ENCODE peak calls at places on chromosomes 11 and 22, in six cellular contexts. W is transverse colon, L is stomach, G is sigmoid colon, Q is GM12892, X is prostate gland. R is an unnamed sample.

GRCh38 chr11:14861680-14862079 is 30.4 kb downstream of the CYP2R1 start:
- DNase-seq in W (peak), L (peak), G (no peak), Q (no peak), X (no peak), R (no peak)

GRCh38 chr11:64146036-64146943 is 19.6 kb downstream of the MACROD1 start:
- DNase-seq in W (peak), L (peak), G (no peak), Q (peak), X (no peak), R (peak)

GRCh38 chr11:118882489-118882888 is 1.2 kb upstream of the CXCR5 start:
- DNase-seq in W (no peak), L (no peak), G (no peak), Q (no peak), X (no peak), R (no peak)

GRCh38 chr11:19988598-19988997 is 171.7 kb downstream of the DBX1 start:
- DNase-seq in W (peak), L (no peak), G (peak), Q (no peak), X (peak), R (no peak)

GRCh38 chr22:26949193-26949592 is 291.8 kb downstream of the MIAT start:
- DNase-seq in W (no peak), L (no peak), G (no peak), Q (no peak), X (no peak), R (no peak)

GRCh38 chr11:93728792-93729128 is 12.5 kb downstream of the TAF1D start:
- DNase-seq in W (no peak), L (no peak), G (no peak), Q (no peak), X (no peak), R (no peak)

GRCh38 chr22:20239063-20239950 is 28.8 kb downstream of the RTN4R start:
- DNase-seq in W (peak), L (no peak), G (no peak), Q (no peak), X (no peak), R (no peak)

GRCh38 chr11:130527648-130528300 is 79.3 kb downstream of the ADAMTS15 start:
- DNase-seq in W (no peak), L (no peak), G (no peak), Q (no peak), X (no peak), R (no peak)

GRCh38 chr11:17807034-17807433 is 72.5 kb downstream of the KCNC1 start:
- DNase-seq in W (no peak), L (no peak), G (no peak), Q (no peak), X (no peak), R (no peak)

GRCh38 chr11:36164522-36165250 is 124.5 kb downstream of the COMMD9 start:
- DNase-seq in W (no peak), L (no peak), G (no peak), Q (no peak), X (peak), R (no peak)

GRCh38 chr11:23310276-23310675 is 450.0 kb upstream of the CCDC179 start:
- DNase-seq in W (no peak), L (no peak), G (no peak), Q (no peak), X (no peak), R (no peak)

GRCh38 chr11:14789879-14790484 is 102.0 kb downstream of the CYP2R1 start:
- DNase-seq in W (no peak), L (no peak), G (no peak), Q (no peak), X (no peak), R (no peak)

GRCh38 chr11:118663381-118663780 is 16.1 kb downstream of the TREH start:
- DNase-seq in W (no peak), L (no peak), G (no peak), Q (no peak), X (no peak), R (peak)

GRCh38 chr22:33544707-33545106 is 375.6 kb downstream of the LARGE1 start:
- DNase-seq in W (no peak), L (no peak), G (no peak), Q (no peak), X (no peak), R (no peak)

GRCh38 chr22:19058713-19059451 is 63.3 kb downstream of the DGCR2 start:
- DNase-seq in W (no peak), L (peak), G (peak), Q (no peak), X (no peak), R (peak)

GRCh38 chr11:63532799-63533475 is 3.7 kb upstream of the PLAAT4 start:
- DNase-seq in W (no peak), L (no peak), G (no peak), Q (no peak), X (no peak), R (no peak)

GRCh38 chr11:126102436-126102894 is 39.8 kb upstream of the CDON start:
- DNase-seq in W (peak), L (peak), G (no peak), Q (no peak), X (peak), R (no peak)

GRCh38 chr11:36389811-36390210 is 93.7 kb downstream of the PRR5L start:
- DNase-seq in W (no peak), L (no peak), G (no peak), Q (no peak), X (no peak), R (no peak)

GRCh38 chr22:25824828-25825474 is 83.0 kb downstream of the MYO18B start:
- DNase-seq in W (no peak), L (no peak), G (no peak), Q (no peak), X (no peak), R (no peak)

GRCh38 chr11:28739489-28740280 is 631.5 kb downstream of the METTL15 start:
- DNase-seq in W (no peak), L (no peak), G (no peak), Q (no peak), X (no peak), R (no peak)

GRCh38 chr11:109073032-109073822 is 348.8 kb upstream of the C11orf87 start:
- DNase-seq in W (no peak), L (no peak), G (no peak), Q (no peak), X (no peak), R (no peak)

GRCh38 chr11:78228467-78228866 is 39.7 kb downstream of the USP35 start:
- DNase-seq in W (peak), L (no peak), G (no peak), Q (peak), X (no peak), R (no peak)

GRCh38 chr11:1395773-1396374 is 6.1 kb downstream of the BRSK2 start:
- DNase-seq in W (no peak), L (no peak), G (no peak), Q (no peak), X (no peak), R (no peak)

GRCh38 chr22:39097098-39098020 is at the start of gene APOBEC3H:
- DNase-seq in W (peak), L (no peak), G (peak), Q (no peak), X (peak), R (peak)

GRCh38 chr11:62811659-62812058 is 6.4 kb upstream of the NXF1 start:
- DNase-seq in W (no peak), L (no peak), G (no peak), Q (no peak), X (no peak), R (no peak)

GRCh38 chr11:112511906-112512305 is 251.2 kb upstream of the PLET1 start:
- DNase-seq in W (no peak), L (no peak), G (no peak), Q (no peak), X (no peak), R (no peak)

GRCh38 chr11:3073029-3073435 is 15.8 kb upstream of the CARS1 start:
- DNase-seq in W (no peak), L (no peak), G (no peak), Q (no peak), X (no peak), R (peak)

GRCh38 chr11:72225411-72225951 is 914 bp downstream of the INPPL1 start:
- DNase-seq in W (no peak), L (no peak), G (peak), Q (no peak), X (no peak), R (no peak)

GRCh38 chr11:33545941-33546340 is 154.7 kb downstream of the C11orf91 start:
- DNase-seq in W (no peak), L (no peak), G (no peak), Q (no peak), X (no peak), R (no peak)

GRCh38 chr11:114366331-114367243 is 33.7 kb downstream of the C11orf71 start:
- DNase-seq in W (no peak), L (no peak), G (no peak), Q (no peak), X (no peak), R (no peak)

GRCh38 chr11:69375316-69376154 is 81.6 kb downstream of the MYEOV start:
- DNase-seq in W (peak), L (peak), G (peak), Q (no peak), X (no peak), R (peak)

GRCh38 chr11:131724436-131724995 is 354.1 kb downstream of the NTM start:
- DNase-seq in W (no peak), L (no peak), G (no peak), Q (no peak), X (no peak), R (no peak)

GRCh38 chr11:68020575-68020974 is 9.9 kb upstream of the NDUFS8 start:
- DNase-seq in W (no peak), L (peak), G (no peak), Q (no peak), X (no peak), R (peak)

GRCh38 chr11:92376146-92376599 is 151.6 kb downstream of the FAT3 start:
- DNase-seq in W (no peak), L (no peak), G (no peak), Q (no peak), X (no peak), R (no peak)

GRCh38 chr11:8035225-8035846 is 45.7 kb upstream of the TUB start:
- DNase-seq in W (no peak), L (no peak), G (no peak), Q (no peak), X (no peak), R (no peak)

GRCh38 chr22:18091916-18092526 is 14.2 kb downstream of the PEX26 start:
- DNase-seq in W (peak), L (peak), G (peak), Q (no peak), X (peak), R (peak)

GRCh38 chr22:46824348-46824909 is 62.0 kb downstream of the TBC1D22A start:
- DNase-seq in W (no peak), L (no peak), G (no peak), Q (no peak), X (no peak), R (no peak)

GRCh38 chr11:62105611-62106245 is 18.1 kb upstream of the INCENP start:
- DNase-seq in W (no peak), L (no peak), G (no peak), Q (no peak), X (no peak), R (no peak)

GRCh38 chr11:119906376-119906775 is 177.4 kb upstream of the NECTIN1 start:
- DNase-seq in W (no peak), L (no peak), G (no peak), Q (no peak), X (no peak), R (no peak)

DNA sequence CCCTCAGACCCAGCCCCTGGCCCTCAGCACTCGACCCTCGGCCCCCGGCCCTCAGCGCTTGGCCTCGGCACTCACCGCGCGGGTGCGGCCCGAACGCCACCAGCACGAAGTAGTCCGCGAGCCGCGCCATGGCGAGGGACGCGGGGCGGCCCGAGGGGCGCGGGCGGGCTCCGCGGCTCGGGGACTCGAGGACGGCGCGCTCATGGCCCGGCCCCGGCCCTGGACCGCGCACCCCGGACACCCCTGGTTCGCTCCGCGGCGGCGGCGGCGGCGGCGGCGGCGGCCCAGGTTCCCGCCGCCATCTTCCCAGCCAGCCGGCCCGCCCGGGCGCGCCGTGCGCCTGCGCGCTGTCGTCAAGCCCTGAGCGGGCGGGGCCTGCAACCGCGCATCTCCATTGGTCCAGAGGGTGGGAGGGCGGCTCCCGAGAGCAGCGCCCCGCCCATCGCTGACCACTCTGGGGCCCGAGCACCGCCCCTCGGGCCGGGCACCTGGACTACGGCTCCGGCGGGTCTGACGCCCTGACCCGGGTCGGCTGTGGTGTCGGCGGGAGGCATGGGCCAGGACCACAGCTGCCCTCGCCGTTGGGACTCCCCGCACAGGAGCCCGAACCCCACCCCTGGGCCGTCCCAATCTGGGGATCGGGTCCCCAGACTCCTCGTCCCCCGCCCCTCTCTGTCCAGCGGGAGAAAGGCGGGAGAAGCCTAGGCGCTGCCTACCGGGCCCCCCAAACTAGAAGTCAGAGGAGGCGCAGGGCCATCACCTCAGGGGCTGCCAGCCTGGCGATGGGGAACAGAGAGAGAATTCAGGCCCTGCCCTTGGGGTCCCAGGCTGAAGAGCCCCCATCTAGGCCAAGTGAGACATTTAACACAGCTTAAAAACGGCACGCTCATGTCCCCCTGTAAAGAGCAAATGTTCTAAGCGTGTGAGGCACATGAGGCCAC is at the start of gene SBF1:
- DNase-seq in W (peak), L (peak), G (peak), Q (peak), X (peak), R (peak)
- TF ChIP-seq POLR2AphosphoS5 in W (peak), L (peak), G (peak), Q (no peak), X (peak), R (no peak)

GRCh38 chr11:75768112-75768908 is at the start of gene DGAT2:
- DNase-seq in W (peak), L (peak), G (peak), Q (peak), X (peak), R (peak)
- TF ChIP-seq POLR2AphosphoS5 in W (no peak), L (no peak), G (no peak), Q (peak), X (peak), R (peak)

GRCh38 chr11:104968365-104968855 is at the start of gene CASP4:
- DNase-seq in W (peak), L (no peak), G (no peak), Q (no peak), X (peak), R (peak)

GRCh38 chr11:104967493-104968364 is 645 bp downstream of the CASP4 start:
- DNase-seq in W (no peak), L (no peak), G (no peak), Q (no peak), X (no peak), R (no peak)

GRCh38 chr11:104964247-104964646 is 4.1 kb downstream of the CASP4 start:
- DNase-seq in W (no peak), L (no peak), G (no peak), Q (no peak), X (no peak), R (no peak)

GRCh38 chr11:104962852-104963251 is 5.5 kb downstream of the CASP4 start:
- DNase-seq in W (no peak), L (no peak), G (no peak), Q (no peak), X (no peak), R (no peak)

GRCh38 chr11:104965735-104966134 is 2.6 kb downstream of the CASP4 start:
- DNase-seq in W (no peak), L (no peak), G (no peak), Q (no peak), X (no peak), R (no peak)
- TF ChIP-seq POLR2AphosphoS5 in W (no peak), L (no peak), G (no peak), Q (no peak), X (no peak), R (no peak)

GRCh38 chr11:303359-303758 is 4.0 kb upstream of the IFITM5 start:
- DNase-seq in W (no peak), L (no peak), G (no peak), Q (no peak), X (no peak), R (no peak)

GRCh38 chr11:304061-304506 is 3.5 kb upstream of the IFITM2 start:
- DNase-seq in W (no peak), L (no peak), G (no peak), Q (no peak), X (no peak), R (peak)

GRCh38 chr11:306645-307371 is 808 bp upstream of the IFITM2 start:
- DNase-seq in W (no peak), L (no peak), G (no peak), Q (no peak), X (no peak), R (no peak)

GRCh38 chr11:305834-306211 is 1.8 kb upstream of the IFITM2 start:
- DNase-seq in W (no peak), L (no peak), G (no peak), Q (no peak), X (no peak), R (no peak)

DNA sequence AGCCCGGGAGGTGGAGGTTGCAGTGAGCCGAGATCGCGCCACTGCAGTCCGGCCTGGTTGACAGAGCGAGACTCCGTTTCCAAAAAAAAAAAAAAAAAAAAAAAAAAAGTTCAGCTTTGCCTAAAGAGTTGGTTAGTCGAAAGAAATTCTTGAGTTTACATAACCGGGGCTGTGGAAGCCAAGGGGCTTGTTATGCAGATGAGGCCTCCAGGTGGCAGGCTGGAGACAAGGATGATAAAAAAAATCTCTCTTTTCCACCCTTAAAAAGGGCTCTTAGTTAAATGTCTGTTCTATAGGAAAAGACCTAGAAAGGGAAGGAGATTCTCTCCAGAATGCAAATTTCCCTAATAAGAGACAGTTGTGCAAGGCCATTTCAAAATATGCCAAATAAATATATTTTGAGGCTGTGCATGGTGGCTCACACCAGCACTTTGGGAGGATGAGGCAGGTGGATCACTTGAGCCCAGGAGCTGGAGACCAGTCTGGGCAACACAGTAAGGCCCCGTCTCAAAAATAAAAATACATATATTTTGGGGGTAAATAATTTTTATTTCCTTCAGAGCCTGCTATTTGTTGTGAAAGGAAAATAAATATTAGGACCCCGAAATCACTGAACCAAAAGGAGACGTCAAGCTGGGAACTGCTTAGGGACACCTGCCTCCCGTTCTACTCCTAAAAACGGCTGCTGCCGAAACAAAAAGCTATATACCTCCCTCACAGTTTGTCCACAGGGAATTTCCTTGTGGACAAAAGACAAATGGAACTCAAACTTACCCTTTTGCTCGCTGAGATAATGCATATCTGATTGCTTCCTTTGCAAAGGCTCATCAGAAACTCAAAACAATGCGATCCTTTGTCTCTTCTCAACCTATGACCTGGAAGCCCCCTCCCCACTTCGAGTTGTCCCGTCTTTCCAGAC is 2.4 kb upstream of the IFITM2 start:
- DNase-seq in W (peak), L (peak), G (peak), Q (no peak), X (peak), R (peak)
- TF ChIP-seq POLR2AphosphoS5 in W (no peak), L (no peak), G (no peak), Q (no peak), X (peak), R (peak)

DNA sequence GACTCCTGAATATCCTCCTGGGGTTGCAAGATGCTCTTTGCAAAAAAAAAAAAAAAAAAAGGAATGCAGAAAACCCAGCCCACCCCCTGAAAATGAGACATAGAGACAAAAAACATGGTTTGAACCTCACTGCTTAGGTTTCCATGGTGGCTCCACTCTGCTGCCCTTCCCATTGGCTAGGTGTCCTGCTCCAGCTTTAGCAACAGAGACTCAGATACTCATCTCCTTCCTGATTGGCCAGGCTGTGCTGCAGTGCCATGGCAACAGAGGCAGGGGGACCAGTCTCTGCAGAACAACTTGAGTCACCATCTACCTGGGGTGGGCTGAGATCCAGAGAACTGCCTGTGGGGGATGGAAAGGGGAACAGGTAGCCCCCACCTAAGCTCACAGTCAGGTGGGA is 17.4 kb upstream of the YWHAH start:
- DNase-seq in W (no peak), L (no peak), G (no peak), Q (no peak), X (no peak), R (no peak)
- TF ChIP-seq POLR2AphosphoS5 in W (no peak), L (no peak), G (no peak), Q (no peak), X (no peak), R (no peak)

DNA sequence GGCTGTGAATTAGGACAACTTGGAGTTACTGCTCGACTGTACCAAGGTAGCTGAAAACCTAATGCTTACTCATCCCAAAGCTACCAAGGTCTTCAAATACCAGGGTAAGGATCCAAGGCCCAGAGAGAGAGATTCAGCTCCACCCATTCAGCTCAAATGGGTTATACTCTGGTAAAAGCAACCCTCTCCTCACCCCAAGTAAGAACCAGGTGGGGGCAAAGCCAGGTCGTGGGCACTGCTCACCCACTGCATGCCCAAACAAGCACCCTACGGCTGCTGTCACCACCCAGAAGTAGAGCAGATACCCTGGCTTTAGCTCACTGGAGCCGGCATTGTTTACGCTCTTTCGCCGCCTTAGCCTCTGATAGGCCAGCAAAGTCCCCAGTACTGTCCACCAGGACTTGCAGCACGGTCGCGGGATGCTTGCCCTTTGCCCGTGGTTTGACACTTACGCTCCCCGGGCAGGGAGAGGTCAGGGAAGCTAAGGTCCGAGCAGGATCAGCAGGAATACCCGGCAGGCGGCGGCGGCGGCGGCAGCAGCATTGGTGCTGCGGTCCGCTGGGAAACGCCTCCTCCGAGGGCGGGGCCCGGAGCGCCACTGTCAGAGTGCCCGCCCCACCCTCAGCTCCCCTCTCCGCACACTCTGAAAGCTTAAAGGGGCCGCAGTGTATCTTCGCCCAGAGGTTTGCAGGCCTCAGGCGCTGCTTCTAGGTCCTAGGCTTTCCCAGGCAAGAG is 19.6 kb downstream of the CKAP5 start:
- DNase-seq in W (peak), L (peak), G (peak), Q (peak), X (peak), R (peak)
- TF ChIP-seq POLR2AphosphoS5 in W (peak), L (peak), G (peak), Q (no peak), X (peak), R (no peak)

R was measured in upper lobe of left lung.